ENCODE peak calls at places on chromosomes 7 and 10, in four cellular contexts. B is lung; J is heart right ventricle; K is CD8-positive, alpha-beta memory T cell. Z is an unnamed sample. For H3K36me3 and H3K4me1, the result is how much of the 10 kb centered on the place peaks cover.

GRCh38 chr10:118308664-118309063 is 33.5 kb downstream of the FAM204A start:
- DNase-seq in B (no peak), J (no peak), K (no peak), Z (peak)

GRCh38 chr10:80949785-80950184 is 412.1 kb downstream of the SH2D4B start:
- DNase-seq in B (no peak), J (no peak), K (no peak), Z (no peak)

GRCh38 chr7:47354831-47355541 is 226.9 kb downstream of the TNS3 start:
- DNase-seq in B (no peak), J (peak), K (no peak), Z (no peak)

GRCh38 chr10:6128591-6129383 is 40.0 kb downstream of the RBM17 start:
- DNase-seq in B (no peak), J (no peak), K (no peak), Z (peak)

GRCh38 chr10:93554760-93555432 is 11.6 kb upstream of the FFAR4 start:
- DNase-seq in B (peak), J (peak), K (no peak), Z (peak)

GRCh38 chr10:22911889-22912762 is 15.7 kb upstream of the ARMC3 start:
- DNase-seq in B (no peak), J (peak), K (no peak), Z (no peak)

GRCh38 chr10:114347191-114347739 is 57.0 kb downstream of the AFAP1L2 start:
- DNase-seq in B (no peak), J (no peak), K (no peak), Z (no peak)

GRCh38 chr10:22022257-22023051 is 18.9 kb upstream of the DNAJC1 start:
- DNase-seq in B (peak), J (peak), K (peak), Z (no peak)

GRCh38 chr7:123637203-123637602 is 18.5 kb upstream of the LMOD2 start:
- DNase-seq in B (no peak), J (no peak), K (no peak), Z (no peak)

GRCh38 chr7:151570366-151570915 is 50.7 kb upstream of the RHEB start:
- DNase-seq in B (no peak), J (no peak), K (no peak), Z (no peak)

GRCh38 chr10:132687181-132687892 is 98.6 kb downstream of the NKX6-2 start:
- DNase-seq in B (no peak), J (no peak), K (no peak), Z (no peak)

GRCh38 chr10:80966326-80966986 is 428.8 kb downstream of the SH2D4B start:
- DNase-seq in B (no peak), J (no peak), K (no peak), Z (no peak)

GRCh38 chr10:78560393-78560688 is 508.4 kb upstream of the ZMIZ1 start:
- DNase-seq in B (no peak), J (no peak), K (no peak), Z (no peak)

GRCh38 chr10:109978481-109978880 is 29.3 kb upstream of the ADD3 start:
- DNase-seq in B (no peak), J (peak), K (peak), Z (peak)

GRCh38 chr10:1056326-1057105 is at the start of gene WDR37:
- DNase-seq in B (peak), J (peak), K (peak), Z (peak)

GRCh38 chr7:129989466-129989865 is 36.7 kb upstream of the UBE2H start:
- DNase-seq in B (no peak), J (no peak), K (no peak), Z (no peak)

GRCh38 chr10:29828978-29829377 is 194.2 kb upstream of the SVIL start:
- DNase-seq in B (no peak), J (no peak), K (no peak), Z (no peak)

GRCh38 chr10:87705339-87705738 is 45.7 kb downstream of the PAPSS2 start:
- DNase-seq in B (no peak), J (no peak), K (no peak), Z (no peak)

GRCh38 chr10:122864901-122865300 is 14.5 kb downstream of the FAM24B start:
- DNase-seq in B (no peak), J (no peak), K (no peak), Z (no peak)

GRCh38 chr7:143979359-143979758 is 20.8 kb upstream of the OR6B1 start:
- DNase-seq in B (no peak), J (no peak), K (no peak), Z (no peak)

GRCh38 chr10:103707956-103708626 is 147.3 kb downstream of the SH3PXD2A start:
- DNase-seq in B (no peak), J (no peak), K (no peak), Z (no peak)

GRCh38 chr7:507623-508305 is 11.9 kb downstream of the PDGFA start:
- DNase-seq in B (no peak), J (no peak), K (no peak), Z (no peak)

GRCh38 chr7:45292481-45292880 is 134.9 kb downstream of the RAMP3 start:
- DNase-seq in B (no peak), J (peak), K (no peak), Z (no peak)

GRCh38 chr10:8043569-8044306 is 10.8 kb upstream of the GATA3 start:
- DNase-seq in B (no peak), J (no peak), K (no peak), Z (peak)

GRCh38 chr7:118214051-118214832 is 10.3 kb upstream of the ANKRD7 start:
- DNase-seq in B (peak), J (peak), K (peak), Z (no peak)

GRCh38 chr7:142257958-142258357 is at the start of gene PRSS58:
- DNase-seq in B (no peak), J (no peak), K (no peak), Z (no peak)

GRCh38 chr10:5910323-5911100 is 20.5 kb downstream of the FBH1 start:
- DNase-seq in B (no peak), J (no peak), K (no peak), Z (no peak)

GRCh38 chr10:44911081-44911540 is at the start of gene TMEM72:
- DNase-seq in B (peak), J (no peak), K (no peak), Z (peak)

GRCh38 chr10:127195571-127196226 is 692 bp downstream of the INSYN2A start:
- DNase-seq in B (no peak), J (no peak), K (no peak), Z (peak)

DNA sequence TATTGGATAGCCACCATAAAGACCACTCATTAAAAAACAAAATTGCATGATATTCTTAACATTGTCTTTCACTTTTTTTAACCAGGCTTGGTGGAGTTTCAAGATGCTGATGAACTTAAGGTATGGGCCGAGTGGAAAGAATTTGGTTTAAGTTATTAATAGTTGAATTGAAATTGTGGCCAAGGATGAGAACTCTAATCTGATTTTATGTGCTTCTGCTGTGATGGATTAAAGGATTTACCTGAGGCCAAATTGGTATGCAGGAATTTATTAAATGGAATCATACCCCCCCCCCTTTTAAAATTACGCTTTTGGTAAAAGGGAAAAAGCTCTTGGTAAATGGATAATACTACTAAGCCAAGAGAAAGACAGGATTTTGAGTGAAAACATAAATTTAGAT is 33.8 kb upstream of the TOMM7 start:
- DNase-seq in B (no peak), J (no peak), K (no peak), Z (no peak)
- H3K27ac ChIP-seq in B (no peak), J (no peak), K (no peak), Z (no peak)

GRCh38 chr7:7595451-7595850 is 28.8 kb downstream of the MIOS start:
- DNase-seq in B (no peak), J (no peak), K (no peak), Z (no peak)

GRCh38 chr7:7596156-7596555 is 29.5 kb downstream of the MIOS start:
- DNase-seq in B (no peak), J (no peak), K (no peak), Z (no peak)
- H3K36me3 ChIP-seq in B (under half), J (under half), K (under half), Z (under half)

DNA sequence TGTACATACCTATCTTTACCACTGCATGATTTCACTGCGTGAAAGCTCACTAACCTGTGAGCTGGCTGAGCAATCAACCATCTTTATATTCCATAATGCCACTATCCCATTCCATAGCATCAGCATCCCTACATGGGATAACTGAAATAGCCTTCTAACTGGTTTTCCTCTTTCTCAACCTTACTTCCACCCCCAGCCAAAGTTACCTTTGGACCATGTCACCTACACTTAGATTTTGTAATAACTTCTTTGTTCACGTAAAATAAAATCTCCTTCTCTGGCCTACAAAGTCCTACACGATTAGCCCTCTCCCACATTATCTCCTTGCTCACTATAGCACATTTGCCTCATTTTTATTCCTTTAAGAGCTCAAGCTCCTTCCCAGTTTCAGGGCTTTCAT is 2.5 kb downstream of the PSMA2 start:
- DNase-seq in B (no peak), J (no peak), K (no peak), Z (no peak)
- H3K4me1 ChIP-seq in B (under half), J (half or more), K (under half), Z (under half)

GRCh38 chr10:106836923-106837322 is 327.6 kb downstream of the SORCS1 start:
- DNase-seq in B (no peak), J (no peak), K (no peak), Z (no peak)
- H3K27ac ChIP-seq in B (no peak), J (no peak), K (no peak), Z (no peak)

DNA sequence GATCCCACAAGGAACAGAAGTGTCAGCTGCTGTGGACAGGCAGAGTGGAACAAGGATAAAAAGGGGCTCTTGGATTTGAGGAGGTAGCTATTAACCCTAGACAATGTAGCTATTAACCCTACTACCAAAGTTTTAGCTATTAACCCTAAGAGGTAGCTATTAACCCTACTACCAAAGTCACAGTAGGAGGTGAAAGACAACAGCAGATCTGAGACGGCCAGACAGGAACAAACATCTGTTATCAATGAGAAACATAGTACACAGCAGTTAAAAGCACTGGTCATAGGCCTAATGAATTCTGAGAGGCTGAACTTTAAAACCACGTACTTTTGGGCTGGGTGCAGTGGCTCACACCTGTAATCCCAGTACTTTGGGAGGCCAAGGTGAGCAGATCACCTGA is 11.9 kb downstream of the ERCC6 start:
- DNase-seq in B (no peak), J (no peak), K (no peak), Z (no peak)
- H3K36me3 ChIP-seq in B (under half), J (under half), K (under half), Z (under half)

Z was measured in neural progenitor cell.